ENCODE peak calls at places on chromosomes 3 and 15, in six cellular contexts. V is HepG2, G is K562, X is HCT116, O is GM12878, M is H1. W is an unnamed sample. For H3K4me1, the result is how much of the 10 kb centered on the place peaks cover.

GRCh38 chr3:127002195-127003174 is 19.6 kb downstream of the PLXNA1 start:
- DNase-seq in M (peak), V (no peak), X (no peak), G (peak), O (no peak), W (peak)

GRCh38 chr3:50120364-50121095 is 31.8 kb downstream of the RBM5 start:
- DNase-seq in V (no peak), M (no peak), O (no peak), G (no peak), X (no peak), W (no peak)

GRCh38 chr3:126924458-126924857 is 58.5 kb upstream of the PLXNA1 start:
- DNase-seq in V (no peak), O (no peak), G (no peak), X (no peak), M (no peak), W (no peak)

GRCh38 chr3:111338059-111338698 is 203.8 kb upstream of the CD96 start:
- DNase-seq in M (peak), X (peak), O (no peak), G (no peak), V (peak), W (peak)

GRCh38 chr3:149376728-149377407 is 581 bp downstream of the TM4SF1 start:
- DNase-seq in G (no peak), M (no peak), X (no peak), V (no peak), O (no peak), W (no peak)

GRCh38 chr3:48694610-48695051 is 8.9 kb upstream of the NCKIPSD start:
- DNase-seq in M (no peak), G (no peak), O (no peak), V (no peak), X (peak), W (no peak)

GRCh38 chr3:45596290-45596791 is 1.8 kb downstream of the LIMD1 start:
- DNase-seq in V (no peak), G (no peak), O (peak), X (no peak), M (no peak), W (no peak)

GRCh38 chr15:23687143-23687470 is at the start of gene NDN:
- DNase-seq in O (no peak), G (peak), V (no peak), M (peak), X (no peak), W (peak)

GRCh38 chr3:37967252-37967881 is 23.2 kb upstream of the VILL start:
- DNase-seq in X (peak), V (peak), M (peak), O (no peak), G (peak), W (peak)

GRCh38 chr15:78085928-78086327 is 6.4 kb upstream of the SH2D7 start:
- DNase-seq in V (no peak), M (no peak), O (no peak), X (no peak), G (no peak), W (no peak)

GRCh38 chr3:707041-707440 is 385.8 kb upstream of the CNTN6 start:
- DNase-seq in G (no peak), O (no peak), M (no peak), X (no peak), V (no peak), W (no peak)

DNA sequence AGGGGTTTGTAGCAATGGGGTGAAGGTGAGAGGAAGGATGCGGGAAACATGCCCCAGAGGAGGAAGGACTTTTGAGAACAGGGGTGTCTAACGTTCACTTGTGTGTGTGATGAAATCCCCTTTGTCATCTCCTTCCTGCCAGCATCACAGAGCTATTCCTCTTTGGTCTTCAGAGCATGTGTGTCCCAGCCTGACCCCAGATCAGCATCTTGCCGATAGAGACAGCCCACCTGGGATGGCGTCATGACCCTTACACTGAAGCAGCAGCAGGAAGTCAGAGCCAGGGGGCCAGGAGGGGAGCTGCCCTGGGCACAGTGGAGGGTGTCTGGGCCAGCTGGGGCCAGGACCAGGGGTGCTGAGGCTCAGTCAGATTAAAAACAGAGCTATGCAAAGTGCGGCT is 29.9 kb upstream of the GRIP2 start:
- DNase-seq in M (no peak), X (no peak), O (no peak), V (no peak), G (no peak), W (no peak)
- H3K4me1 ChIP-seq in M (under half), X (under half), O (under half), V (under half), G (under half), W (under half)

GRCh38 chr3:88117683-88118082 is 32.1 kb upstream of the C3orf38 start:
- DNase-seq in O (no peak), G (no peak), X (no peak), M (no peak), V (no peak), W (no peak)

GRCh38 chr3:88112329-88112728 is 37.4 kb upstream of the C3orf38 start:
- DNase-seq in V (no peak), X (no peak), M (no peak), O (no peak), G (no peak), W (no peak)

GRCh38 chr3:88114878-88115549 is 34.7 kb upstream of the C3orf38 start:
- DNase-seq in O (no peak), X (no peak), G (no peak), V (no peak), M (no peak), W (no peak)

DNA sequence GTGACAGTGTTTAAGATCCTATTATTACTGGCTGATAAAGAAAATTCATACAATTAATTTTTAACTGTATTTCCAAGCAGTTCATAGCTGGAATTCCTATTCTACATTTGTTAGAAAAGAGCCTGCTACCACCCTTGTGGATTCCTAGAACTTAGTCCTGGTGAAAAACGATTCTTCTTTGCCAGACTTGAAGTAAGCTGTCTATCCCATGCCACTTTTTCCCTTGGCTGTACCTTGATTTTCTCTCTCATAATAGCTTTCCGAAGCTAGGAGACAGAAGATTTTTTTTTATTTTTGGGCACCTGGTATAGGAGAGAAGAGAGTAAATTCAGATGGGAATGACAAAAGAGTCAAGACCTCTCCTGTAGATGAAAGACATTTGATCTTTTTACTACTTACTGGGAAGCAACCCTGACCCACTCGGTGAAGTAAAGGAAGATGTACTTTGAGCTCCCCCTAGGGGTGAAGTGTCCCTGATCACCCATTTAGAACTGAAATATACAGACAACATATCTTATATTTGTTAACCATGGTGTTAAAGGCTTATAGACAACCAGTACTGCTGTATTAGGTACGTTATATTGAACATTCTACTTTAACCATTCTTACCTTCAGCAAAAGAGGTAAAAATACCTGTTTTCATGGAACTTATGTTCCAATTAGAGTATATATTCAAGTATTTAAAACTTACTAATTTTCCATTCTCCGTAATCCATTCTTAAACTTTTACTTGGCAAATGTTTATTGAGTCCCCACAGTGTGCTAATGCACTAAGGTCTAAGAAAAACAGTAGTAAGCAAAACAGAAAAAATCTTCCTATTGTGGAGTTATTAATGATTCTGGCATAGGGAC is 36.2 kb upstream of the C3orf38 start:
- DNase-seq in O (peak), V (peak), G (peak), M (peak), X (peak), W (peak)
- TF ChIP-seq ZNF274 in O (no peak), V (no peak), G (no peak), M (no peak), X (no peak), W (no peak)

DNA sequence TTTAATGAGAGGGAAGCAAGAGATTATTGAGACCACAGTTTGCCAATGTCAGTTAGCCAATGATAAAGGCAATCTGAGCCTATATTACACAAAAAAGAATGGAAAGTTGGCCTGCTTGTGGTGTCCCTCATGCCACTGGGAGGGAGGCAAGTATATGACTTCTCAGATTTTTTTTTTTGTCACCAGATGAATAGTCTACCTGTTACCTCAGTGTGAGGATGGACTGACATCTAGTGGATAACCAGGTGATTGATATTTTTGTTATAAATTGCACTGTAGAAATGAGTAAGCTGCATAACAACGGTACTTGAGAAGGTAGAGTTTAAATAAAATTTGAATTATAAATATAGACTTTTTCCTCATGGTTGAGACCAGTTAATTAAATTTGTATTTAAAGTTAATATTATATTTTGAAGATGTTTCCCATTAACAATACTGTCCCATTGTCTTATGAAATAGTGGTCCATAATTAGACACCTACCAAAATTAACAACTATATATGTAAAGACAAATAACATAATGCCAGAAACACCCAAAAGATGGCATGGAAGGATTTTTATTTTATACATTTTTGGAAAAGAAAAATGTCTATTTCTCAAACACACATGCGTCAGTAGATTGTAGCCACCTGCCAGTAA is 237.8 kb upstream of the GADL1 start:
- DNase-seq in M (no peak), X (peak), O (peak), G (no peak), V (peak), W (no peak)
- TF ChIP-seq YY1 in M (no peak), X (no peak), O (no peak), G (no peak), V (no peak), W (no peak)

GRCh38 chr3:29261119-29261518 is 19.8 kb upstream of the RBMS3 start:
- DNase-seq in M (no peak), X (no peak), G (no peak), O (no peak), V (no peak), W (no peak)

GRCh38 chr3:29255854-29256696 is 24.8 kb upstream of the RBMS3 start:
- DNase-seq in X (no peak), M (no peak), G (no peak), V (no peak), O (no peak), W (no peak)

GRCh38 chr3:29258161-29258560 is 22.7 kb upstream of the RBMS3 start:
- DNase-seq in O (no peak), X (no peak), M (no peak), V (no peak), G (no peak), W (no peak)
- H3K4me1 ChIP-seq in O (under half), X (under half), M (under half), V (under half), G (under half), W (under half)

DNA sequence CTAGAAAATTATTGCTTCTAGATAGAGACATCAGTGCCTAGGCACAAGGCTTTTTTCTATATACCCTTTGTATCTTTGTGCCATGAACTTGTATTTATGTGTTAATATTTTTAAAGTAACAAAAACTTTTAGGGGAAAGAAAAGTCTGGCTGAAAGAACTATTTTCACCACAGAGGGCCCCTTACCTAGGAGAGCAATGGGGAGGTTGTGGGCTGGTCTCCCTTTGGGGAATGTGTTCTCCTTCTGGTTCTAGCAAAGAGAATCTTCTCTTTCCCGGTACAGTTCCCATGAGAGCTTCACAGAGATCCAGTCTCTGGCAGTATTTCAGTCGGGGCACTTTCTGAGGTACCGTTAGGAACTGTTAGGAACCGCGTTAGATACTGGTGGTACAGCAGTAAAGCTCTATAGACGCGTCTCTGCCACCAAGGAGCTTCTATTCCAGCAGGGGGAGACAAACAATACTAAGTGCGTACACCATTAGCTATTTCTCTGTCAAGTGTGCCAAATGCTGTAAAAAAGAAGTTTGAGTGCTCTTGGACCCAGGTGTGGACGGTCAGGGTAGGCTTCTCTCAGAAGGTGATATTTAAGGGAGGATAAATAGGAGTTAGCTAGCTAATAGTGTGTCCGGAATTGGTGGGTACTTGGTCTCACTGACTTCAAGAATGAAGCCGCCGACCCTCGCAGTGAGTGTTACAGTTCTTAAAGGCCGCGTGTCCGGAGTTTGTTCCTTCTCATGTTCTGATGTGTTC is 4.6 kb upstream of the EPB42 start:
- DNase-seq in O (peak), G (no peak), X (peak), M (no peak), V (peak), W (no peak)
- TF ChIP-seq ZNF274 in O (no peak), G (no peak), X (no peak), M (no peak), V (no peak), W (no peak)

GRCh38 chr3:170356596-170357175 is 829 bp upstream of the SKIL start:
- DNase-seq in M (peak), X (no peak), V (peak), G (peak), O (no peak), W (peak)
- TF ChIP-seq YY1 in M (peak), X (no peak), V (peak), G (peak), O (peak), W (no peak)